ENCODE peak calls at places on chromosomes 1 and 21, in seven cellular contexts. F is sigmoid colon, E is fibroblast of the aortic adventitia, V is mucosa of descending colon, H is cardiac muscle cell, S is PC-3, M is LNCaP clone FGC. R is an unnamed sample.

GRCh38 chr1:197685785-197686184 is 89.5 kb downstream of the DENND1B start:
- DNase-seq in S (no peak), H (no peak), E (peak), V (no peak), M (no peak), F (no peak), R (no peak)

GRCh38 chr1:234702342-234703000 is 92.5 kb upstream of the IRF2BP2 start:
- DNase-seq in S (no peak), E (peak), H (no peak), M (no peak), V (no peak), F (peak), R (peak)

GRCh38 chr1:165173409-165173808 is 183.1 kb downstream of the LMX1A start:
- DNase-seq in S (no peak), H (no peak), F (no peak), E (no peak), M (no peak), V (no peak), R (no peak)

GRCh38 chr1:183276386-183276785 is 90.3 kb downstream of the LAMC2 start:
- DNase-seq in E (no peak), H (no peak), V (no peak), M (no peak), S (no peak), F (no peak), R (no peak)

GRCh38 chr1:84737572-84737971 is 47.3 kb upstream of the SSX2IP start:
- DNase-seq in H (no peak), E (no peak), M (no peak), S (no peak), V (no peak), F (no peak), R (no peak)

GRCh38 chr1:1315435-1315901 is 7.1 kb downstream of the PUSL1 start:
- DNase-seq in V (no peak), E (no peak), S (no peak), F (no peak), H (no peak), M (no peak), R (no peak)

GRCh38 chr21:42956824-42957632 is 17.3 kb upstream of the PKNOX1 start:
- DNase-seq in S (no peak), V (no peak), M (no peak), H (no peak), E (no peak), F (peak), R (no peak)

GRCh38 chr1:1907098-1907736 is 7.8 kb upstream of the CALML6 start:
- DNase-seq in E (peak), M (no peak), V (no peak), F (no peak), S (no peak), H (no peak), R (no peak)

GRCh38 chr1:56151402-56151801 is 428.0 kb downstream of the PLPP3 start:
- DNase-seq in F (no peak), M (no peak), V (no peak), H (no peak), S (no peak), E (no peak), R (no peak)

GRCh38 chr1:12525311-12526181 is 92.5 kb downstream of the DHRS3 start:
- DNase-seq in M (no peak), E (no peak), S (peak), F (peak), H (no peak), V (peak), R (no peak)

GRCh38 chr21:27425574-27425973 is 458.7 kb upstream of the ADAMTS5 start:
- DNase-seq in E (peak), H (no peak), F (no peak), S (no peak), M (no peak), V (no peak), R (no peak)

GRCh38 chr1:67880056-67880601 is 46.9 kb upstream of the GNG12 start:
- DNase-seq in V (no peak), H (no peak), E (peak), F (no peak), M (peak), S (peak), R (no peak)

GRCh38 chr1:85581138-85581801 is 709 bp downstream of the CCN1 start:
- DNase-seq in S (peak), M (no peak), V (peak), E (peak), H (peak), F (peak), R (peak)

GRCh38 chr1:201307760-201308499 is 24.6 kb downstream of the PKP1 start:
- DNase-seq in F (no peak), E (no peak), V (peak), S (peak), H (no peak), M (peak), R (no peak)

GRCh38 chr1:2141025-2141424 is 53.5 kb downstream of the FAAP20 start:
- DNase-seq in S (no peak), V (no peak), E (no peak), H (no peak), M (no peak), F (no peak), R (no peak)

GRCh38 chr1:205056188-205056611 is 13.2 kb downstream of the CNTN2 start:
- DNase-seq in M (no peak), H (no peak), E (no peak), S (no peak), V (no peak), F (no peak), R (no peak)

GRCh38 chr1:177122869-177123268 is 41.6 kb downstream of the ASTN1 start:
- DNase-seq in V (no peak), M (no peak), H (no peak), F (no peak), E (no peak), S (no peak), R (no peak)

GRCh38 chr21:39118061-39118460 is 65.2 kb downstream of the PSMG1 start:
- DNase-seq in V (no peak), S (no peak), F (peak), M (no peak), H (no peak), E (no peak), R (no peak)
- H3K4me3 ChIP-seq in V (no peak), S (no peak), F (no peak), M (no peak), H (no peak), E (no peak), R (no peak)

DNA sequence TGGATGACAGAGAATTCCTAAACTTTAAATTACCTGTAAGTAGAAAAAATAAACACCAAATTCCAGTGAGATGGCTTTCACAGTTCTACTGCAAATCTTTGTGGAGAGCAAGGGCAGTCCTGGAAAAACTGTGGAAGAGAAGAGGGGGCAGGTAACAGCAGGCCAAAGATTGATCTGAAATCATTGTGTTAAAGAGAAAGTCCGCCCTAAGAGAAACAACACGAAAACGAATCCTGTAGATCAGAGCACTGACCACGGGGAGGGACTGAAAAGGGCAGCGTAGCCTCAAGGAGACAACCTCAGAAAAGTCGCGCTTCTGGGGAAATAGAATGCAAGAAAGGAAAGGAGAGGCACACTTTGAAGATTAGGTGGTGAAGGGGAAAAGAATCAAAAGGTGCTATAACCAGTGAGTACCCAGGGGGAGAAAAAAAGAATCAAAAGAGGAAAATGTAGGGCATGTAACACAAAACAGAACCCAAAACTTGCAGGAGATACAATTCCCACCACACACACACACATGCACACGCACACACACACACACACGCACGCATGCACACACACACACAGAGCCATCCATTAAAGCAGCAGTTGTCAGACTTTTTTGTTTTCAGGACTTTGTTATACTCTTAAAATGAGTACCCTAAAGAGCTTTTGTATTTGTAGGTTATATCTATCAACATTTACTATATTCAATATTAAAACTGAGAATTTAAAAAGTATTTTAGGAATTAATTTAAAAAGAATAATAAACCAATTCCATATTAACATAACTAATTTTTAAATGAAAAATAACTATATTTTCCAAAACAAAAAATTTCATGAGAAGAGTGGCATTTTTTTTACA is 28.0 kb upstream of the KLF17 start:
- DNase-seq in M (no peak), V (no peak), F (no peak), H (no peak), E (no peak), S (no peak), R (no peak)
- H3K4me3 ChIP-seq in M (no peak), V (no peak), F (no peak), H (no peak), E (no peak), S (no peak), R (no peak)

GRCh38 chr1:223390618-223391017 is 2.6 kb upstream of the CCDC185 start:
- DNase-seq in E (no peak), S (peak), F (no peak), H (no peak), M (no peak), V (no peak), R (no peak)

GRCh38 chr1:223394242-223394641 is 1.0 kb downstream of the CCDC185 start:
- DNase-seq in F (no peak), V (no peak), M (no peak), H (no peak), S (no peak), E (no peak), R (no peak)

GRCh38 chr1:223394706-223395105 is 1.5 kb downstream of the CCDC185 start:
- DNase-seq in S (no peak), F (no peak), H (no peak), V (no peak), E (no peak), M (no peak), R (no peak)

GRCh38 chr1:223393275-223394214 is at the start of gene CCDC185:
- DNase-seq in F (no peak), E (no peak), M (no peak), H (no peak), V (no peak), S (no peak), R (no peak)
- H3K4me3 ChIP-seq in F (peak), E (peak), M (peak), H (no peak), V (no peak), S (peak), R (peak)

GRCh38 chr1:248710305-248710900 is 7.8 kb upstream of the OR14I1 start:
- DNase-seq in E (no peak), S (no peak), H (no peak), M (no peak), V (no peak), F (no peak), R (no peak)

GRCh38 chr1:248714248-248714647 is 11.7 kb upstream of the OR14I1 start:
- DNase-seq in M (no peak), S (no peak), F (no peak), E (no peak), H (no peak), V (no peak), R (no peak)
- H3K4me3 ChIP-seq in M (no peak), S (no peak), F (no peak), E (no peak), H (no peak), V (no peak), R (no peak)

GRCh38 chr1:78004719-78005346 is at the start of gene DNAJB4:
- DNase-seq in V (peak), E (peak), M (peak), F (peak), S (peak), H (peak), R (no peak)
- H3K4me3 ChIP-seq in V (peak), E (peak), M (peak), F (peak), S (peak), H (peak), R (peak)

DNA sequence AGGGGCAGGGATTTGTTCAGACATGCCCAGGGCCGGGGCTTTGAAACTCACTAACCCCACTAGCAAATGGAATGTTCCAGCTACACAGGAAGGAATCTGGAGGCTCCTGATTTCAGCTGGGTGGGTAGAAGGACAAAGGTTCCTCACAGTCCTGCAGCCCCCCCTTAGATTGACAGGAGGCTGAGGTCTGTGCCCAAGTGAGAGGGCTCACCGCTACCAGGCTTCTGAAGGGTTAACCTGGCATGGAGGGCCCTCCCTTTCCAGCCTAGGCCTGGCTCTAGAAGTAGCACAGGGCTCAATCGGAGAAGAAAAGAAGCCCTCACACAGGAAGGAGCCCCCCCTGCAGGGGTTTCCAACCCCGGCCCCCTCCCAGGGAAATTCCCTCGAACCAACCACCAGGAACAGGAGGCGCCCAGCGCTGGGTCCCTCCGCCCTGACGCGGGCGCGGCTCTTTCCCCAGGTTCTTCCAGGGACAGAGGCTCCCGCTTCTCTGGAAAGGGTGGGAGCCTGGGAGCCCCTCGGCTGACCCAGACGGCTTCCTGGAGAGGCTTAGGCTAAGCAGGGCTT is 3.3 kb downstream of the EPHA2 start:
- DNase-seq in E (no peak), H (no peak), V (peak), F (no peak), M (no peak), S (no peak), R (no peak)
- H3K4me3 ChIP-seq in E (no peak), H (no peak), V (no peak), F (peak), M (no peak), S (peak), R (peak)

DNA sequence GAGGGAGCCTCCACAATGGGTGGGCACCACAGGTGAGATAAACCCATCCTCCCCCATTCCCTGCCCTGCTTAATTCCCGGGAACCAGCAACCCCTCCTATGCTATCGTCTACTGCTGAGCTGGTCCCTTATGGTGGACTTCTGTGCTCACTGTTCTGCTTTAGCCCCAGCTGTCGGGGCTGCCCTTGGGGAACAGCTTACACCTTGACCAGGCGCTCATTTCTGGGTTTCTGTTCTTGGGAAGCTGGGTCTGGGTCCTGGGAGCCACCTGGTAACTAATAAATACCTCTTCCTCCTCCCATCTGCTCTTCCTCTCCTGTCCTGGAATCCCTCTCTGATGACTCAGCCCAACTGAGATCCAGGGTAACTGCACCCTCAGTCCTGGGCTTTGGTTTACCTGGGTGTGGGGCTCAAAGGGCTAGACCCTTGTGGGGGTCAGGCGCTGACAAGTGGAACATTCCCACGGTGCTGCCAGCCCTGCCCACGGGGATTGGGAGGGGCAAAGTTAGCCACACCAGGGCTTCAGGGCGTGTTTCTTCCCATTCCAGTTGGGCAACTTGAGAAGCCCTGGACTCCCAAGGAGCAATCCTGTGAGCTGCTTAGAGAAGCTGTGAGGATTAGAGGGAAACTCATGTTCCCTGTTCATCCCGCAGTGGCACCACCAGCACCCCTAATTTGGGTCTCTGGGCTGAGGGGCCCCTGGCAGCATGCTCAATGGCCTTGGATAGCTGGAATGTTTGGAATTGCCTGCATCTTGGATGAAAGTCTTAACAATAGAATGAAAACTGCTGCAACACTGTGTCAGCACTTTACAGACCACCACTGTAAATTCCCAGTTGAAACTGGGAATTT is 1.6 kb downstream of the PCAT6 start:
- DNase-seq in S (peak), M (no peak), F (no peak), H (no peak), E (no peak), V (peak), R (no peak)
- H3K4me3 ChIP-seq in S (peak), M (no peak), F (no peak), H (peak), E (no peak), V (no peak), R (no peak)

GRCh38 chr1:20697560-20697959 is 20.2 kb downstream of the KIF17 start:
- DNase-seq in E (no peak), V (no peak), F (no peak), S (no peak), H (peak), M (no peak), R (no peak)
- H3K4me3 ChIP-seq in E (no peak), V (no peak), F (peak), S (no peak), H (no peak), M (no peak), R (no peak)

GRCh38 chr1:180188103-180188506 is 33.4 kb downstream of the QSOX1 start:
- DNase-seq in E (peak), M (peak), V (peak), H (peak), S (peak), F (no peak), R (no peak)
- H3K4me3 ChIP-seq in E (no peak), M (no peak), V (no peak), H (no peak), S (no peak), F (no peak), R (no peak)

R was measured in coronary artery.